ENCODE peak calls at places on chromosomes 3 and 15, in ten cellular contexts. X, O, A, K, G, I, C, N, F and H are unnamed samples.

GRCh38 chr3:186772886-186773417 is 10.4 kb upstream of the EIF4A2 start:
- DNase-seq in X (no peak), O (peak; percentile 55), A (no peak), K (no peak), G (no peak), I (peak; percentile 18), C (no peak), N (peak; percentile 94), F (peak; percentile 57), H (peak; percentile 35)

GRCh38 chr3:12995389-12996180 is 77.6 kb downstream of the IQSEC1 start:
- DNase-seq in X (no peak), O (peak; percentile 16), A (no peak), K (no peak), G (no peak), I (no peak), C (no peak), N (peak; percentile 35), F (no peak), H (no peak)

GRCh38 chr3:48268381-48268935 is 27.6 kb downstream of the ZNF589 start:
- DNase-seq in X (no peak), O (no peak), A (peak; percentile 60), K (no peak), G (no peak), I (peak; percentile 49), C (peak; percentile 75), N (no peak), F (no peak), H (peak; percentile 82)

GRCh38 chr3:134640872-134641470 is 9.9 kb downstream of the KY start:
- DNase-seq in X (no peak), O (no peak), A (peak; percentile 52), K (peak; percentile 24), G (peak; percentile 49), I (no peak), C (peak; percentile 18), N (no peak), F (no peak), H (peak; percentile 41)

GRCh38 chr3:184459355-184459754 is 79.5 kb downstream of the CHRD start:
- DNase-seq in X (no peak), O (no peak), A (no peak), K (peak; percentile 45), G (no peak), I (no peak), C (no peak), N (no peak), F (no peak), H (no peak)

GRCh38 chr3:30017882-30018281 is 588.5 kb upstream of the TGFBR2 start:
- DNase-seq in X (no peak), O (no peak), A (no peak), K (no peak), G (no peak), I (no peak), C (no peak), N (no peak), F (no peak), H (no peak)

GRCh38 chr3:188948658-188949400 is 222.9 kb upstream of the TPRG1 start:
- DNase-seq in X (no peak), O (no peak), A (no peak), K (peak; percentile 75), G (no peak), I (no peak), C (peak; percentile 57), N (no peak), F (peak; percentile 18), H (peak; percentile 55)

GRCh38 chr3:49787182-49787464 is 781 bp upstream of the IP6K1 start:
- DNase-seq in X (no peak), O (no peak), A (no peak), K (no peak), G (no peak), I (no peak), C (no peak), N (peak; percentile 69), F (no peak), H (no peak)

GRCh38 chr3:19254189-19254588 is 105.9 kb downstream of the KCNH8 start:
- DNase-seq in X (no peak), O (no peak), A (no peak), K (no peak), G (no peak), I (no peak), C (no peak), N (no peak), F (no peak), H (no peak)

GRCh38 chr3:140941434-140942220 is at the start of gene SLC25A36:
- DNase-seq in X (peak; percentile 98), O (peak; percentile 92), A (peak; percentile 100), K (peak; percentile 90), G (peak; percentile 89), I (peak; percentile 84), C (peak; percentile 96), N (peak; percentile 99), F (peak; percentile 98), H (peak; percentile 98)

GRCh38 chr15:43165801-43166325 is 19.3 kb upstream of the CCNDBP1 start:
- DNase-seq in X (no peak), O (no peak), A (no peak), K (no peak), G (no peak), I (no peak), C (no peak), N (no peak), F (no peak), H (no peak)

GRCh38 chr15:40878785-40879184 is 4.8 kb upstream of the RHOV start:
- DNase-seq in X (no peak), O (no peak), A (no peak), K (peak; percentile 55), G (no peak), I (no peak), C (peak; percentile 71), N (peak; percentile 13), F (no peak), H (no peak)

GRCh38 chr3:159807137-159808028 is 181.3 kb upstream of the IL12A start:
- DNase-seq in X (no peak), O (no peak), A (peak; percentile 70), K (no peak), G (no peak), I (no peak), C (no peak), N (no peak), F (no peak), H (peak; percentile 64)

GRCh38 chr3:32712506-32713055 is 27.6 kb downstream of the CNOT10 start:
- DNase-seq in X (no peak), O (no peak), A (no peak), K (no peak), G (no peak), I (no peak), C (no peak), N (no peak), F (no peak), H (no peak)

GRCh38 chr3:137771401-137772230 is 7.5 kb downstream of the SOX14 start:
- DNase-seq in X (no peak), O (no peak), A (no peak), K (no peak), G (peak; percentile 62), I (no peak), C (no peak), N (no peak), F (no peak), H (no peak)

GRCh38 chr15:70447927-70448698 is 315.2 kb downstream of the UACA start:
- DNase-seq in X (no peak), O (peak; percentile 34), A (peak; percentile 20), K (no peak), G (no peak), I (peak; percentile 18), C (no peak), N (peak; percentile 85), F (peak; percentile 21), H (peak; percentile 62)

GRCh38 chr15:89461386-89461785 is 35.0 kb downstream of the RHCG start:
- DNase-seq in X (no peak), O (no peak), A (no peak), K (no peak), G (no peak), I (no peak), C (no peak), N (peak; percentile 50), F (no peak), H (no peak)

GRCh38 chr3:111031538-111031937 is 40.1 kb upstream of the NECTIN3 start:
- DNase-seq in X (no peak), O (no peak), A (no peak), K (no peak), G (no peak), I (no peak), C (no peak), N (no peak), F (no peak), H (no peak)

GRCh38 chr3:190676477-190676876 is 162.6 kb downstream of the IL1RAP start:
- DNase-seq in X (no peak), O (no peak), A (no peak), K (no peak), G (no peak), I (no peak), C (no peak), N (no peak), F (no peak), H (no peak)

GRCh38 chr3:50246517-50246954 is 10.5 kb downstream of the GNAI2 start:
- DNase-seq in X (no peak), O (peak; percentile 64), A (peak; percentile 10), K (peak; percentile 97), G (peak; percentile 44), I (peak; percentile 58), C (peak; percentile 58), N (peak; percentile 80), F (peak; percentile 76), H (peak; percentile 54)

GRCh38 chr3:153399636-153400035 is 237.6 kb downstream of the RAP2B start:
- DNase-seq in X (no peak), O (no peak), A (no peak), K (no peak), G (no peak), I (no peak), C (no peak), N (no peak), F (no peak), H (no peak)

GRCh38 chr3:187101184-187102072 is 37.9 kb downstream of the RPL39L start:
- DNase-seq in X (no peak), O (peak; percentile 41), A (peak; percentile 6), K (no peak), G (no peak), I (peak; percentile 36), C (peak; percentile 58), N (peak; percentile 93), F (peak; percentile 89), H (peak; percentile 7)

GRCh38 chr3:160376681-160377080 is 22.3 kb downstream of the IFT80 start:
- DNase-seq in X (no peak), O (no peak), A (no peak), K (no peak), G (no peak), I (no peak), C (no peak), N (no peak), F (no peak), H (peak; percentile 5)